ENCODE peak calls at places on chromosomes 11 and 22, in seven cellular contexts. F is breast epithelium; T is uterus; U is heart right ventricle; E is left ventricle myocardium inferior; L is mesenchymal stem cell; R is CD4-positive, CD25-positive, alpha-beta regulatory T cell. K is an unnamed sample. For H3K9me3, the result is how much of the 10 kb centered on the place peaks cover.

GRCh38 chr11:44680982-44681597 is 45.7 kb upstream of the TSPAN18 start:
- DNase-seq in F (no peak), T (no peak), U (no peak), E (no peak), L (peak), R (no peak), K (peak)

GRCh38 chr22:43993072-43993760 is 30.9 kb upstream of the PARVB start:
- DNase-seq in F (no peak), T (peak), U (peak), E (peak), L (peak), R (peak), K (peak)

GRCh38 chr22:22432479-22432878 is 76.1 kb downstream of the ZNF280B start:
- DNase-seq in F (no peak), T (no peak), U (no peak), E (no peak), L (no peak), R (no peak), K (no peak)

GRCh38 chr22:31616315-31616980 is 45.6 kb downstream of the PISD start:
- DNase-seq in F (no peak), T (no peak), U (no peak), E (no peak), L (no peak), R (no peak), K (no peak)

GRCh38 chr11:76702378-76703128 is 32.0 kb upstream of the LRRC32 start:
- DNase-seq in F (no peak), T (no peak), U (no peak), E (no peak), L (peak), R (no peak), K (no peak)

GRCh38 chr22:31093090-31093850 is 12.2 kb downstream of the SMTN start:
- DNase-seq in F (no peak), T (peak), U (peak), E (peak), L (no peak), R (no peak), K (no peak)

GRCh38 chr11:3929689-3930088 is 74.2 kb downstream of the STIM1 start:
- DNase-seq in F (no peak), T (peak), U (peak), E (no peak), L (peak), R (no peak), K (no peak)

GRCh38 chr22:22424210-22424800 is 84.2 kb downstream of the ZNF280B start:
- DNase-seq in F (no peak), T (no peak), U (no peak), E (no peak), L (no peak), R (no peak), K (no peak)

GRCh38 chr11:129881570-129882170 is 13.7 kb downstream of the NFRKB start:
- DNase-seq in F (no peak), T (no peak), U (no peak), E (no peak), L (peak), R (no peak), K (peak)

GRCh38 chr22:19996694-19997384 is 19.8 kb downstream of the ARVCF start:
- DNase-seq in F (no peak), T (no peak), U (no peak), E (no peak), L (no peak), R (no peak), K (no peak)

GRCh38 chr11:33869511-33870422 is 22.1 kb downstream of the LMO2 start:
- DNase-seq in F (no peak), T (no peak), U (peak), E (peak), L (peak), R (no peak), K (no peak)

GRCh38 chr11:57373146-57373545 is 7.8 kb downstream of the PRG3 start:
- DNase-seq in F (no peak), T (no peak), U (peak), E (no peak), L (no peak), R (no peak), K (no peak)

GRCh38 chr11:120807414-120808150 is 216.3 kb upstream of the TBCEL start:
- DNase-seq in F (no peak), T (no peak), U (no peak), E (no peak), L (peak), R (no peak), K (no peak)

DNA sequence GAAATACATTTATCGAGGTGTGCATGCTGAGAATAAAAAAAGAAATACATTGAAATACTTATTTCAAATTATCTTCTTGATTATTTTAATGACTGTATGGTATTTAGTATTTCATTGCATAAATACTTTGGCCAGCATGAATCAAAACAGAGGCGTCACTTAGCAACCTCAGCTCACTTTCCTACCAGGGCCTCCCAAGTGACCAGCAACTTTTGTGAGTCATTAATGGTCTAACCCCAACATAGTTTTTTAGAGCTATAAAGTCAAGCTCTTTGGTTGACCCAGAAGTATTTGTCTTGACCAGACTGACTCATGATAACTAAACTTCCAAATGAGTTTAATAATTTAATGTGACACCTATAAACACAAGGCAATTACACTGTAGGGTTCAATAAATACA is 28.0 kb upstream of the RBMXL2 start:
- DNase-seq in F (no peak), T (no peak), U (no peak), E (no peak), L (peak), R (no peak), K (no peak)
- H3K9me3 ChIP-seq in F (under half), T (under half), U (under half), E (under half), L (under half), R (under half), K (under half)

GRCh38 chr11:42482822-42483221 is 829.0 kb upstream of the API5 start:
- DNase-seq in F (no peak), T (no peak), U (no peak), E (no peak), L (no peak), R (no peak), K (no peak)
- H3K9me3 ChIP-seq in F (under half), T (under half), U (under half), E (under half), L (under half), R (under half), K (under half)

GRCh38 chr11:15206791-15207190 is 92.1 kb downstream of the INSC start:
- DNase-seq in F (no peak), T (no peak), U (no peak), E (no peak), L (no peak), R (no peak), K (no peak)
- H3K9me3 ChIP-seq in F (under half), T (under half), U (under half), E (under half), L (under half), R (under half), K (under half)

GRCh38 chr11:94655951-94656350 is 88.8 kb downstream of the PIWIL4 start:
- DNase-seq in F (no peak), T (no peak), U (no peak), E (no peak), L (no peak), R (no peak), K (no peak)

GRCh38 chr11:94653561-94653960 is 86.4 kb downstream of the PIWIL4 start:
- DNase-seq in F (no peak), T (no peak), U (no peak), E (no peak), L (no peak), R (no peak), K (no peak)

GRCh38 chr11:94652735-94653284 is 85.6 kb downstream of the PIWIL4 start:
- DNase-seq in F (no peak), T (no peak), U (no peak), E (no peak), L (no peak), R (no peak), K (no peak)

GRCh38 chr11:94655291-94655690 is 88.1 kb downstream of the PIWIL4 start:
- DNase-seq in F (no peak), T (no peak), U (no peak), E (no peak), L (no peak), R (no peak), K (no peak)

DNA sequence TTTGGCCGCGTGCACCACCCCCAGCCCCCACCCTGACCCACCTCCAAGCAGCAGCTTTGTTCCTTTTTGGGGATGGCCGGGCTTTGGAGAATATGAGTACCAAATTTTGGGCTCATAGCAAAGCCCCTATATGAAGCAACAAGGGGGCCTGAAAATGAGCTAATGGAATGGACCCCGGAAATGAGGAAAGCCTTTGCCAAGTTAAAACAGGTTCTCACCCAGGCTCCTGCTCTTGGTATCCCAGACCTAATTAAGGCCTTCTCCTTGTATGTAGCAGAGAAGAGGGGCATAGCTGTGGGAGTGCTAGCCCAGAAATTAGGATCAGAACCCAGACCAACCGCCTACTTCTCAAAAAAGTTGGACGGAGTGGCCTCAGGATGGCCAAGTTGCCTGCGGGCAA is 87.0 kb downstream of the PIWIL4 start:
- DNase-seq in F (no peak), T (no peak), U (no peak), E (no peak), L (no peak), R (no peak), K (no peak)
- H3K9me3 ChIP-seq in F (under half), T (under half), U (under half), E (under half), L (under half), R (under half), K (under half)

K was measured in naive thymus-derived CD4-positive, alpha-beta T cell.